ENCODE peak calls at places on chromosomes 3 and 15, in eight cellular contexts. M, G, C, Y, N, K, E and X are unnamed samples.

GRCh38 chr3:81395739-81396138 is 365.7 kb downstream of the GBE1 start:
- DNase-seq in M (no peak), G (no peak), C (no peak), Y (peak; percentile 1), N (peak; percentile 7), K (no peak), E (no peak), X (no peak)

GRCh38 chr3:117752984-117753717 is 1043.6 kb downstream of the TUSC7 start:
- DNase-seq in M (no peak), G (no peak), C (no peak), Y (no peak), N (peak; percentile 51), K (no peak), E (no peak), X (no peak)

GRCh38 chr15:29003446-29004233 is 117.9 kb downstream of the APBA2 start:
- DNase-seq in M (no peak), G (no peak), C (no peak), Y (no peak), N (no peak), K (no peak), E (no peak), X (no peak)

GRCh38 chr3:41330465-41330864 is 131.2 kb downstream of the CTNNB1 start:
- DNase-seq in M (no peak), G (no peak), C (peak; percentile 70), Y (no peak), N (peak; percentile 4), K (no peak), E (no peak), X (no peak)

GRCh38 chr3:134651347-134652041 is 672 bp upstream of the KY start:
- DNase-seq in M (peak; percentile 89), G (peak; percentile 76), C (no peak), Y (no peak), N (peak; percentile 59), K (peak; percentile 67), E (no peak), X (peak; percentile 78)

GRCh38 chr3:187828571-187829452 is 83.5 kb upstream of the BCL6 start:
- DNase-seq in M (peak; percentile 81), G (no peak), C (no peak), Y (peak; percentile 64), N (no peak), K (no peak), E (no peak), X (peak; percentile 54)

GRCh38 chr15:52559022-52559421 is 9.8 kb downstream of the ARPP19 start:
- DNase-seq in M (no peak), G (no peak), C (no peak), Y (no peak), N (no peak), K (no peak), E (no peak), X (no peak)

GRCh38 chr3:152402698-152403456 is 134.1 kb downstream of the MBNL1 start:
- DNase-seq in M (no peak), G (no peak), C (no peak), Y (no peak), N (peak; percentile 20), K (no peak), E (no peak), X (no peak)

GRCh38 chr3:132817646-132818177 is 95.5 kb upstream of the NPHP3 start:
- DNase-seq in M (no peak), G (no peak), C (no peak), Y (no peak), N (no peak), K (no peak), E (no peak), X (no peak)

GRCh38 chr3:69297525-69297924 is 88.4 kb downstream of the FRMD4B start:
- DNase-seq in M (no peak), G (no peak), C (no peak), Y (no peak), N (no peak), K (no peak), E (no peak), X (no peak)

GRCh38 chr3:100912571-100912970 is 80.7 kb downstream of the ABI3BP start:
- DNase-seq in M (no peak), G (no peak), C (no peak), Y (no peak), N (no peak), K (no peak), E (no peak), X (no peak)

GRCh38 chr3:46943237-46944187 is 33.0 kb downstream of the CCDC12 start:
- DNase-seq in M (no peak), G (no peak), C (no peak), Y (peak; percentile 94), N (no peak), K (peak; percentile 70), E (no peak), X (no peak)

GRCh38 chr15:70376929-70377691 is 279.4 kb upstream of the TLE3 start:
- DNase-seq in M (peak; percentile 91), G (peak; percentile 49), C (peak; percentile 5), Y (no peak), N (peak; percentile 76), K (no peak), E (peak; percentile 69), X (peak; percentile 60)

GRCh38 chr3:137768361-137769320 is 4.5 kb downstream of the SOX14 start:
- DNase-seq in M (peak; percentile 78), G (no peak), C (no peak), Y (no peak), N (no peak), K (no peak), E (no peak), X (no peak)

GRCh38 chr15:73575636-73576247 is 57.4 kb downstream of the NPTN start:
- DNase-seq in M (no peak), G (no peak), C (no peak), Y (no peak), N (peak; percentile 55), K (no peak), E (no peak), X (no peak)
- TF ChIP-seq CTCF in M (no peak), G (no peak), C (no peak), Y (no peak), N (no peak), K (no peak), E (no peak), X (no peak)

GRCh38 chr3:85355572-85355971 is 396.8 kb downstream of the CADM2 start:
- DNase-seq in M (no peak), G (no peak), C (no peak), Y (no peak), N (no peak), K (no peak), E (no peak), X (no peak)

DNA sequence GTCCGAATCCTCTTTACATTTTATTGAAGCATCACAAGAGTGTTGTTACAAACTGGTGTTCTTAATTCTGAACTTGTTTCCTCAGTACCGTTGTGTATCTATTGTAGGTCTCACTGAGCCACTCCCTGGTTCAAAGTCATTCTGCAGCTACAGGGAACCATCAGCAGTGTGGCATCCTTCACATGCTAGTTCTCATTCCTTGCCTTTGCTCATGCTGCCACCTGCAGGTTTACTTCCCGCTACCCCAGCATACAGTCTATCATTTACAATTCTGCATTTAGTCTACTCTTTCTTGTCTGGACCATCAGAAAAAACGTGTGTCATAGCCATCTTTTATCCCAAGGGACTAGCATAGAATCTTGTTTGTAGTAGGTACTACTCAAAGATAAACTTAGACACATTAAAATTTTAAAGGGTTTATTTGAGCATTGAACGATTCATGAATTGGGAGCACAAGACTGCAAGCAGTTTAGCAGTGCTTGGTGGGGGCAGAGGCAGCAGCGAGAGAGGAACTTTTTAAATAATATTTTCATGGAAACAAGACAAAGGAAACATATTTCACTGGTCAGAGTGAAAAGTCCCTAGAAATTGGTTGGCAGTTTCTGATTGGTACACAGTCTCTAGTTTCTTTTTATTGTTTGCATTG is 402.1 kb downstream of the CADM2 start:
- DNase-seq in M (no peak), G (no peak), C (peak; percentile 53), Y (peak; percentile 58), N (no peak), K (peak; percentile 25), E (no peak), X (no peak)
- TF ChIP-seq CTCF in M (peak; percentile 28), G (no peak), C (peak; percentile 84), Y (peak; percentile 79), N (no peak), K (peak; percentile 45), E (peak; percentile 78), X (peak; percentile 69)

GRCh38 chr15:68555348-68556037 is 23.3 kb upstream of the CORO2B start:
- DNase-seq in M (no peak), G (no peak), C (no peak), Y (no peak), N (no peak), K (no peak), E (peak; percentile 50), X (peak; percentile 53)
- TF ChIP-seq CTCF in M (no peak), G (no peak), C (no peak), Y (no peak), N (no peak), K (no peak), E (no peak), X (no peak)

DNA sequence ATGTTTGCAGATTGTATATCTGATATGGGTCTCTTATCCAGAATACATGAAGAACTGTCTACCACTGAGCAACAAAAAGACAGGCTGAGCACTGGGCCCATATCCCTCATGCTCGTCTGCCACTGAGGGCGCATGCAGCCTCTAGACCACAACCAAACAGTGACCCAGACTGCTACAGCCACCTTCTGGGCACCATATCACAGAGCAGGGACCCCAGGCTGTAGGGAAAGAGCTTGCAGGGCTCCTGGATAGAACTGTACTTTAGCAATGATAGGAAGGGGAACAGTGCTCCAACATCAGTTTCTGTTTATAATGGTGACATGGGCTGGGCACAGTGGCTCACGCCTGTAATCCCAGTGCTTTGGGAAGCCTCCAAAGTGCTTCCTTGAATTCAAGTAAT is 40.2 kb upstream of the TMEM87A start:
- DNase-seq in M (no peak), G (no peak), C (no peak), Y (peak; percentile 24), N (no peak), K (no peak), E (no peak), X (no peak)
- TF ChIP-seq CTCF in M (no peak), G (no peak), C (no peak), Y (peak; percentile 67), N (no peak), K (no peak), E (no peak), X (no peak)

DNA sequence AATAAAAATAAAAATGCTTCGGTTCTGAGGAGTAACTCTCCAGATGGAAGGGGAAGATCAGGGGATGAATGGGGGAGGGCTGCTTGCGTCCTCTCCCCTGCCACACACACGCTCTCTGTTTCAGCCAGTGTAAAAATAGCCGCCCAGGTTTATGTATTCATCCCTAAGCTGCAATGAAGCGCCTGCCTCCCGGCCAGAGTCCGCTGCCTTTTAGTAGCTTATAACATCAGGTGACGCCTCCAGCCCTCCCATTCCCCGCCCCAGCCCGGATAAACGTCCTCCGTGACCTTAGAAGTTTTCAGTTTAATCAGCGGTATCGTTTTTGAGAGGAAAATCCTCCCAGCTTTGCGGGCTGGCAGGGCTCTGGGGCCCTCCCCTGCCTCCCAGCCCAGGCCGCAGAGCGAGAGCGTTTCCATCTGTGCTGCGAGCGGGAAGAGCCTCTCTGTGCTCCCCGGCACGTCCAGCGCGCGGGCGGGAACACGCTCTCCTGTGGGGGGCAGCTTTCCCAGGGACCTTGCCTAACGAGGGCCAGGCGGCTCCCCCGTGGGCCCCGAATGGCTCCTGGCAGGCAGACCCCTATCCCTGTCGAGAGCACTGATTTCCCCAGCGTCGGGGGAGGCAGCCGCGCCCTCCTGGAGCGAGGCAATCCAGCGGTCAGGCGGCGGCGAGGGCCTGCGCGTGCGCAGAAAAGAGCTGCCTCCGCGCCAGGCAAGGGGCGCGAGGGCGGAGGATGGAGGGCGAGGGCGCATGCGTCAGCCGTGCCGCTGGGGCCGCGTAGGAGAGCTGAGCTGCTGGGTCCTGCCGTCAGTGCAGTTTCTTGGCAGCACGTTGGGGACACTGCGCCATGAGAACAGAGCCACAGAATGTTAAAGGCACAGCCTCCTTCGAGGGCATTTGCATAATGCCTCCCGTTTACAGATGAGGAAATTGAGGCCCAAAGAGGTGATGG is 71.2 kb downstream of the CCNL1 start:
- DNase-seq in M (peak; percentile 98), G (peak; percentile 98), C (peak; percentile 92), Y (peak; percentile 91), N (peak; percentile 95), K (peak; percentile 96), E (peak; percentile 98), X (peak; percentile 99)
- TF ChIP-seq CTCF in M (no peak), G (no peak), C (peak; percentile 17), Y (peak; percentile 54), N (no peak), K (no peak), E (peak; percentile 24), X (peak; percentile 30)